ENCODE peak calls at places on chromosome 16, in eight cellular contexts. S is cardiac fibroblast, J is adrenal gland, V is fibroblast of mammary gland, N is Peyer's patch, U is lung, L is WTC11, I is uterus. D is an unnamed sample.

GRCh38 chr16:19701091-19701490 is 16.9 kb downstream of the KNOP1 start:
- DNase-seq in S (peak; percentile 16), J (no peak), V (peak; percentile 30), N (no peak), U (no peak), L (no peak), I (no peak), D (peak; percentile 43)

GRCh38 chr16:72894291-72895151 is 153.4 kb downstream of the ZFHX3 start:
- DNase-seq in S (peak; percentile 54), J (no peak), V (peak; percentile 47), N (no peak), U (no peak), L (no peak), I (peak; percentile 36), D (peak; percentile 30)

GRCh38 chr16:1631931-1632637 is 19.9 kb downstream of the CRAMP1 start:
- DNase-seq in S (no peak), J (no peak), V (no peak), N (no peak), U (no peak), L (no peak), I (no peak), D (no peak)

GRCh38 chr16:31128711-31129567 is 6.6 kb downstream of the PRSS8 start:
- DNase-seq in S (no peak), J (peak; percentile 53), V (no peak), N (no peak), U (peak; percentile 84), L (no peak), I (no peak), D (no peak)

GRCh38 chr16:57634171-57634570 is 5.7 kb downstream of the ADGRG1 start:
- DNase-seq in S (no peak), J (no peak), V (peak; percentile 31), N (no peak), U (no peak), L (no peak), I (no peak), D (no peak)

GRCh38 chr16:67186550-67186950 is 2.8 kb upstream of the MATCAP1 start:
- DNase-seq in S (no peak), J (no peak), V (no peak), N (no peak), U (no peak), L (peak; percentile 41), I (no peak), D (no peak)

GRCh38 chr16:57194512-57194911 is 8.4 kb downstream of the RSPRY1 start:
- DNase-seq in S (peak; percentile 96), J (no peak), V (peak; percentile 91), N (no peak), U (no peak), L (no peak), I (no peak), D (peak; percentile 94)

GRCh38 chr16:88315543-88316105 is 67.1 kb upstream of the ZNF469 start:
- DNase-seq in S (peak; percentile 74), J (peak; percentile 58), V (peak; percentile 64), N (no peak), U (no peak), L (no peak), I (peak; percentile 61), D (peak; percentile 75)

DNA sequence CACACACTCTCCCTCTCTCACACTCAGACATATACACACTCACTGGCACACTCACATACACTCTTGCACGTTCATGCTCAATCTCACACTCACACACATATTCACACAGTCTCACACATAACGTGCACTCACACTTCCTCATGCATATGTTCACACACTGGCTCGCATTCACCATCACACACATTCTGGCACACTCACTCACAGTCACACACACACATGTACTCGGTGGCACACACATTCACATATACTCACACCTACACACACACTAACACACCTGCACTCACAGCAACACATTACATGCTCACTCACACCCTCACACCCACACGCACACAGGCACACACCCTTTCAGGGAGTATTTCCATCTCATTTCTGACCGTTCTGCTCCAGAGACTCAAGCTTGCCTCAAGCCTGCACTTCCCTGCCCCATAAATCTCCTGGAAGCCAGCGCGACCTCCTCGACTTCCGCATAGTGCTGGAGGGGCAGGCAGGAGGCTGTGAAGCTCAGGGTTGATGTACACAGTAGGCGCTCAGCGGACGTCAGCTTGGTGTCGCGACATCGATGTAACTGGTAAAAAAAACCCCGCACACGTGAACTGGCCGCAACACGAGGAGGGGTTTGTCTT is 66.7 kb upstream of the FOXF1 start:
- DNase-seq in S (no peak), J (no peak), V (no peak), N (no peak), U (no peak), L (no peak), I (no peak), D (no peak)
- TF ChIP-seq CTCF in S (no peak), J (no peak), V (no peak), N (no peak), U (no peak), L (no peak), I (no peak), D (no peak)

GRCh38 chr16:81723098-81723723 is 55.9 kb upstream of the PLCG2 start:
- DNase-seq in S (peak; percentile 89), J (peak; percentile 58), V (peak; percentile 80), N (no peak), U (no peak), L (no peak), I (peak; percentile 50), D (peak; percentile 87)

GRCh38 chr16:81719993-81720392 is 59.1 kb upstream of the PLCG2 start:
- DNase-seq in S (no peak), J (no peak), V (no peak), N (no peak), U (no peak), L (no peak), I (no peak), D (no peak)

GRCh38 chr16:81718637-81719036 is 60.5 kb upstream of the PLCG2 start:
- DNase-seq in S (no peak), J (no peak), V (no peak), N (no peak), U (no peak), L (no peak), I (no peak), D (no peak)

GRCh38 chr16:81717662-81718189 is 61.4 kb upstream of the PLCG2 start:
- DNase-seq in S (peak; percentile 36), J (no peak), V (no peak), N (no peak), U (no peak), L (no peak), I (no peak), D (no peak)

DNA sequence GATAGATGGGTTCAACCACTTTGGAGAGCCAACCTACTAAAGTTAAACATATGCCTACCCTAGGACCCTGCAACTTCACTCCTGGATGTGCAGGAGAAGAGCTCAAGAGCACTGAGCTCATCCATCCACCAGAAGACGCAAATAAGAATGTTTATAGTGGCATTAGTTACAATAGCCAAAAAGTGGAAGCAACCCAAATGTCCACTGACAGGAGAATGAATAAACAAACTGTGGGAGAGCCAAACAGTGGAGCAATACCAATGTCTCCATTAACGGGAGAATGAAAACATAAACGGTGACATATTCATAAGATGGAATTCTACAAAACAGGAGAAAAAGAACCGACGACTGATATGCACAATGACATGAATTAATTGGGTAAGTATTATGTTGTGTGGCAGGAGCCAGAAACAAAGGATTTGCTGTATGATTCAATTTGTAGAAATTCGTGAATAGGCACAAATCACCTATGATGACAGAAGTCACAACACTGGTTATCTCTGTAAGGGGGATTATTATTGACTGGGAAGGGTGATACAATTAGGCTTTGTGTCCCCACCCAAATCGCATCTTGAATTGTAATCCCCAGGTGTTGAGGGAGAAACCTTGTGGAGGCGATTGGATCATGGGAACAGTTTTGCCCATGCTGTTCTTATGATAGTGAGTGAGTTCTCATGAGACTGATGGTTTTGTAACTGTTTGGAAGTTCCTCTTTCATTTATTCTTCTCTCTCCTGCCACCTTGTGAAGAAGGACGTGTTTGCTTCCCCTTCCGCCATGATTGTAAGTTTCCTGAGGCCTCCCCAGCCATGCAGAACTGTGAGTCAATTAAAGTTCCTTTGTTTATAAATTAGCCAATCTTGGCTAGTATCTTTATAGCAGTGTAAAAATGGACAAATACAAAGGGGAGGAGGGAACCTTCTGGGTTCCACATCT is 57.9 kb upstream of the PLCG2 start:
- DNase-seq in S (no peak), J (no peak), V (no peak), N (no peak), U (no peak), L (no peak), I (no peak), D (peak; percentile 91)
- TF ChIP-seq CTCF in S (no peak), J (no peak), V (no peak), N (no peak), U (no peak), L (no peak), I (no peak), D (no peak)

DNA sequence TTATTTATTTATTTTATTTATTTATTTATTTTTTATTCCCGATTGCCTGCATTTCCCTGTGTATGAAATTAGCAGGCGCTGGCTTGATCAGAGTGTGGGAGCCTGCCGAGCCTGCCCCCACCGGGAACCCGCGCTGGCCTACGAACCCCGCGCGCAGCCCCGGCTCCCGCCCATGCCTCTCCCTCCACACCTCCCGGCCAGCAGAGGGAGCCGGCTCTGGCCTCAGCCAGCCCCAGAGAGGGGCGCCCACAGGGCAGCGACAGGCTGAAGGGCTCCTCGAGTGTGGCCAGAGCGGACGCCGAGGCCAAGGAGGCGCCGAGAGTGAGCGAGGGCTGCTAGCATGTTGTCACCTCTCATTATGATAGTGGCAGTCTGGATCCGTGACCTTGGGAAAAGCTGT is 13.0 kb upstream of the RBL2 start:
- DNase-seq in S (no peak), J (no peak), V (no peak), N (no peak), U (no peak), L (no peak), I (no peak), D (no peak)
- TF ChIP-seq CTCF in S (no peak), J (no peak), V (no peak), N (no peak), U (no peak), L (no peak), I (no peak), D (no peak)

GRCh38 chr16:75593825-75594820 is 27.9 kb downstream of the GABARAPL2 start:
- DNase-seq in S (peak; percentile 79), J (peak; percentile 28), V (peak; percentile 85), N (no peak), U (no peak), L (peak; percentile 44), I (no peak), D (peak; percentile 22)

GRCh38 chr16:75588716-75589115 is 22.5 kb downstream of the GABARAPL2 start:
- DNase-seq in S (no peak), J (no peak), V (no peak), N (no peak), U (no peak), L (no peak), I (no peak), D (no peak)

GRCh38 chr16:75589301-75589700 is 23.1 kb downstream of the GABARAPL2 start:
- DNase-seq in S (no peak), J (no peak), V (no peak), N (no peak), U (no peak), L (no peak), I (no peak), D (no peak)

GRCh38 chr16:75593308-75593707 is 27.1 kb downstream of the GABARAPL2 start:
- DNase-seq in S (no peak), J (no peak), V (no peak), N (no peak), U (no peak), L (no peak), I (no peak), D (no peak)

DNA sequence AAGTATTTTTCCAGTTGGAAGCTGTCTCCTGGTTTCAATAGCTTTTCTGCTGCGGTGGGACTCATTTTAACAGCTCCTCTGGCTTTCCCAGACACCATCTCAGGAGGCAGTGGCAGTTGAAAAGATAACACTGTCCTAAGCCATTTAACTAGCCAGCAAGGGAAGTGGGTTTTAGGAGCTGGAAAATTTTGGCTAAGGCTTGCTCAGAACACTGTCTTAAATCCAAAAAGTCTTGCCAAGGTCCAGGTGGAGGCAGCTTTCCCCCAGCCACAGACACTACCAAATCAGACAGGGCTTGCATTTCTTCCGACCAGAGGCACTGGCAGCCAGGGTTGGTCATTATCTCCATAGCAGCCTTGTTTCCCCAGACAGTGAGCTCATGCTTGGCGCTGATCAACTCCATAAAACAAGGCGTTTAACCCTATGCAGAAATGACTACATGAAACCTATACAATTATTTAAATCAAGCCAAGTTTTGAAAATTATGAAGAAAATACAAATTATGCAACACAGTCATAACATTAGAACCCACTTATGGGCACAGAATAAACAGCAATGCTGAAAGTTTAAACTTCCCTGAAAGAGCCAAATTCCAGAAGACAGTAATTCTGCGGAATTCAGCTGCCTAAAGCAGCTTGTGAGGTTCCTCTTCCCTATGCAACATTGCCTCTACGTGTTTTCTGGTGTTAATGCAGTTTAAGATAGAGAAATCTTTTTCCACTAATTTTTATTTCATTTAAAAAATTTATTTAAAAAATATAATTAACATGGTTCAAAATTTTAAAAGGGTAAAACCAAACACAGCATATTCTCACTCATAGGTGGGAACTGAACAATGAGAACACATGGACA is 25.0 kb downstream of the GABARAPL2 start:
- DNase-seq in S (peak; percentile 81), J (no peak), V (peak; percentile 75), N (no peak), U (peak; percentile 29), L (no peak), I (peak; percentile 77), D (peak; percentile 82)
- TF ChIP-seq CTCF in S (no peak), J (no peak), V (no peak), N (no peak), U (no peak), L (no peak), I (peak; percentile 19), D (no peak)

D was measured in fibroblast of villous mesenchyme.